ENCODE peak calls at places on chromosomes 1 and 21, in ten cellular contexts. J, L, G, W, O, I, Z, R, V and T are unnamed samples.

GRCh38 chr1:109404838-109405237 is 7.1 kb upstream of the SORT1 start:
- DNase-seq in R (no peak), Z (no peak), V (no peak), L (no peak), I (no peak), O (no peak), J (no peak), G (no peak), W (no peak), T (no peak)

GRCh38 chr1:235954306-235955283 is 87.9 kb upstream of the LYST start:
- DNase-seq in Z (peak), I (no peak), V (peak), G (peak), J (no peak), L (peak), O (no peak), R (no peak), W (peak), T (no peak)

GRCh38 chr1:186735463-186735862 is 55.2 kb upstream of the PTGS2 start:
- DNase-seq in I (no peak), W (no peak), Z (peak), G (no peak), J (peak), R (no peak), V (peak), L (peak), O (no peak), T (no peak)

GRCh38 chr1:225428879-225429455 is 1.1 kb upstream of the LBR start:
- DNase-seq in Z (no peak), W (no peak), O (no peak), V (no peak), R (no peak), J (no peak), G (no peak), L (no peak), I (no peak), T (no peak)

GRCh38 chr1:202664083-202664482 is 46.2 kb downstream of the SYT2 start:
- DNase-seq in R (no peak), O (no peak), I (no peak), G (no peak), J (peak), Z (peak), W (no peak), L (peak), V (peak), T (no peak)

GRCh38 chr21:17050156-17050555 is 462.7 kb upstream of the CXADR start:
- DNase-seq in I (no peak), R (peak), V (peak), G (no peak), Z (no peak), L (no peak), J (no peak), O (no peak), W (no peak), T (no peak)

GRCh38 chr21:46191257-46191685 is 7.0 kb upstream of the SPATC1L start:
- DNase-seq in O (no peak), L (peak), R (peak), I (peak), W (no peak), G (no peak), V (peak), J (peak), Z (peak), T (no peak)

GRCh38 chr1:1349256-1350012 is at the start of gene DVL1:
- DNase-seq in J (no peak), L (peak), G (peak), W (peak), Z (peak), V (peak), I (peak), R (peak), O (peak), T (no peak)

GRCh38 chr21:27590271-27590670 is 623.4 kb upstream of the ADAMTS5 start:
- DNase-seq in G (no peak), O (no peak), W (no peak), I (peak), V (no peak), L (peak), R (no peak), J (no peak), Z (peak), T (no peak)

GRCh38 chr1:220881918-220882891 is 3.0 kb downstream of the HLX start:
- DNase-seq in R (peak), I (peak), J (peak), G (no peak), V (peak), O (peak), W (no peak), Z (no peak), L (peak), T (no peak)

GRCh38 chr1:192003295-192004083 is 154.8 kb upstream of the RGS18 start:
- DNase-seq in W (no peak), J (no peak), Z (no peak), R (no peak), O (no peak), I (no peak), G (no peak), L (no peak), V (no peak), T (no peak)

GRCh38 chr1:55814967-55815366 is 599.8 kb upstream of the USP24 start:
- DNase-seq in J (no peak), G (no peak), V (no peak), Z (no peak), W (no peak), I (no peak), O (no peak), R (no peak), L (no peak), T (no peak)

GRCh38 chr1:71881611-71882010 is 400.7 kb downstream of the NEGR1 start:
- DNase-seq in O (no peak), I (peak), Z (no peak), R (no peak), G (no peak), L (no peak), V (peak), J (no peak), W (no peak), T (no peak)

GRCh38 chr1:207840380-207840779 is 70.5 kb downstream of the CD34 start:
- DNase-seq in L (peak), Z (no peak), V (no peak), W (no peak), G (no peak), O (no peak), R (no peak), J (no peak), I (no peak), T (no peak)